ENCODE peak calls at places on chromosomes 11 and 22, in nine cellular contexts. D is A172; U is mucosa of gallbladder; O is left cardiac atrium; J is globus pallidus; G is activated CD4-positive, CD25-positive, alpha-beta regulatory T cell treated with anti-CD3 and anti-CD28 coated beads, Interleukin-2, amount 50 U/mL, for 16 hours; C is T-cell; K is mammary epithelial cell; S is RPMI8226. Q is an unnamed sample.

GRCh38 chr11:128630367-128631230 is 43.2 kb upstream of the ETS1 start:
- DNase-seq in D (peak; percentile 40), U (peak; percentile 89), O (peak; percentile 90), J (peak; percentile 76), G (peak; percentile 80), C (peak; percentile 92), K (peak; percentile 60), S (peak; percentile 83), Q (peak; percentile 59)

GRCh38 chr11:7019500-7020182 is 505 bp downstream of the ZNF214 start:
- DNase-seq in D (no peak), U (no peak), O (peak; percentile 33), J (peak; percentile 2), G (no peak), C (no peak), K (peak; percentile 3), S (no peak), Q (peak; percentile 18)

GRCh38 chr11:96012086-96012824 is 88.3 kb upstream of the MTMR2 start:
- DNase-seq in D (peak; percentile 22), U (peak; percentile 46), O (peak; percentile 34), J (peak; percentile 92), G (peak; percentile 21), C (peak; percentile 23), K (peak; percentile 81), S (no peak), Q (no peak)

GRCh38 chr22:28799834-28800307 is 498 bp downstream of the XBP1 start:
- DNase-seq in D (peak; percentile 11), U (peak; percentile 63), O (peak; percentile 84), J (peak; percentile 39), G (no peak), C (no peak), K (peak; percentile 51), S (peak; percentile 35), Q (peak; percentile 28)

GRCh38 chr22:50628543-50629134 is 687 bp upstream of the ARSA start:
- DNase-seq in D (no peak), U (no peak), O (no peak), J (no peak), G (no peak), C (no peak), K (no peak), S (no peak), Q (no peak)

GRCh38 chr11:57349491-57350274 is 11.5 kb downstream of the P2RX3 start:
- DNase-seq in D (peak; percentile 45), U (peak; percentile 60), O (peak; percentile 71), J (no peak), G (peak; percentile 46), C (peak; percentile 54), K (no peak), S (peak; percentile 72), Q (peak; percentile 83)

GRCh38 chr11:11535611-11536010 is 86.2 kb downstream of the GALNT18 start:
- DNase-seq in D (no peak), U (no peak), O (no peak), J (no peak), G (no peak), C (no peak), K (no peak), S (no peak), Q (no peak)

GRCh38 chr22:43293259-43293658 is 49.9 kb downstream of the SCUBE1 start:
- DNase-seq in D (no peak), U (peak; percentile 38), O (no peak), J (no peak), G (no peak), C (no peak), K (no peak), S (no peak), Q (no peak)

GRCh38 chr11:3866206-3866605 is 10.7 kb downstream of the STIM1 start:
- DNase-seq in D (no peak), U (no peak), O (peak; percentile 52), J (no peak), G (no peak), C (no peak), K (no peak), S (peak; percentile 41), Q (no peak)

GRCh38 chr22:19377565-19378361 is 53.8 kb downstream of the HIRA start:
- DNase-seq in D (no peak), U (no peak), O (no peak), J (no peak), G (no peak), C (no peak), K (no peak), S (no peak), Q (no peak)

GRCh38 chr11:68377389-68377795 is 65.0 kb downstream of the LRP5 start:
- DNase-seq in D (no peak), U (no peak), O (no peak), J (no peak), G (no peak), C (no peak), K (no peak), S (no peak), Q (no peak)

GRCh38 chr11:130122141-130122575 is 37.4 kb upstream of the ST14 start:
- DNase-seq in D (no peak), U (no peak), O (no peak), J (no peak), G (no peak), C (no peak), K (peak; percentile 12), S (no peak), Q (no peak)

GRCh38 chr11:33419956-33420355 is 162.8 kb downstream of the HIPK3 start:
- DNase-seq in D (no peak), U (no peak), O (no peak), J (no peak), G (no peak), C (no peak), K (no peak), S (no peak), Q (no peak)

GRCh38 chr11:132202621-132203020 is 832.2 kb downstream of the NTM start:
- DNase-seq in D (no peak), U (no peak), O (no peak), J (no peak), G (no peak), C (no peak), K (no peak), S (no peak), Q (no peak)

GRCh38 chr11:113193077-113193476 is 121.3 kb upstream of the TTC12 start:
- DNase-seq in D (no peak), U (no peak), O (no peak), J (no peak), G (no peak), C (no peak), K (no peak), S (no peak), Q (no peak)

GRCh38 chr22:21026783-21027692 is 5.3 kb downstream of the SLC7A4 start:
- DNase-seq in D (peak; percentile 31), U (no peak), O (peak; percentile 40), J (no peak), G (no peak), C (no peak), K (peak; percentile 43), S (no peak), Q (no peak)

Q was measured in 8988T.